ENCODE peak calls at places on chromosome 11, in five cellular contexts. L is RWPE1, Y is left lung, E is LNCaP clone FGC, D is ascending aorta. N is an unnamed sample.

GRCh38 chr11:124934862-124935547 is 842 bp downstream of the HEPACAM start:
- DNase-seq in L (no peak), Y (no peak), E (no peak), D (no peak), N (no peak)

GRCh38 chr11:108852701-108853100 is 187.8 kb downstream of the DDX10 start:
- DNase-seq in L (no peak), Y (no peak), E (no peak), D (no peak), N (no peak)

GRCh38 chr11:127859941-127860354 is 727.4 kb downstream of the ETS1 start:
- DNase-seq in L (no peak), Y (no peak), E (no peak), D (no peak), N (no peak)

GRCh38 chr11:78392854-78393253 is 24.8 kb downstream of the GAB2 start:
- DNase-seq in L (no peak), Y (no peak), E (no peak), D (no peak), N (no peak)

GRCh38 chr11:2837096-2837601 is 48.4 kb downstream of the CDKN1C start:
- DNase-seq in L (peak), Y (peak), E (peak), D (no peak), N (no peak)

GRCh38 chr11:15750535-15751297 is 605.6 kb downstream of the SOX6 start:
- DNase-seq in L (no peak), Y (no peak), E (no peak), D (no peak), N (no peak)

GRCh38 chr11:27868226-27868625 is 168.0 kb upstream of the BDNF start:
- DNase-seq in L (no peak), Y (no peak), E (no peak), D (no peak), N (no peak)

GRCh38 chr11:45927684-45928413 is 5.4 kb downstream of the LARGE2 start:
- DNase-seq in L (no peak), Y (no peak), E (no peak), D (no peak), N (no peak)

GRCh38 chr11:106091480-106092123 is 14.1 kb downstream of the AASDHPPT start:
- DNase-seq in L (peak), Y (no peak), E (no peak), D (no peak), N (no peak)

DNA sequence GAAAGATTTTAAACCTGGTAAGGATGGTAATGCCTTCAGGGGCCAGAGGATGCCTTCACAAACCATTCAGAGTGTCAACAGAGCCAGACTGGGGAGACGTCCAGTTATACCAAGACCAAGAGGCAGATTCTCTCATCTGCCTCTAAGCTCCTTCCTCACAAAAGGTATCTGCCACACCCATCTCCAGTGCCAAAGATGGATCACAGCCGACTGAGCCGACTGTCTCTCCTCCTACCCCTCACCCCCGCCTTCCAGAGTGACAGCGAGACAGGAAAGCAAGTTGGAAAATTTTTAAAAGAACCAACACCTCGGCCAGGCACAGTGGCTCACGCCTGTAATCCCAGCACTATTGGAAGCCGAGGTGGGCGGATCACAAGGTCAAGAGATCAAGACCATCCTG is 79.1 kb upstream of the AKIP1 start:
- DNase-seq in L (no peak), Y (no peak), E (no peak), D (no peak), N (no peak)
- TF ChIP-seq CTCF in L (no peak), Y (no peak), E (no peak), D (no peak), N (no peak)

GRCh38 chr11:10847960-10848860 is 9.6 kb downstream of the ZBED5 start:
- DNase-seq in L (no peak), Y (no peak), E (no peak), D (no peak), N (no peak)

GRCh38 chr11:10846664-10847063 is 11.2 kb downstream of the ZBED5 start:
- DNase-seq in L (no peak), Y (no peak), E (no peak), D (no peak), N (no peak)

GRCh38 chr11:10845589-10845988 is 12.3 kb downstream of the ZBED5 start:
- DNase-seq in L (no peak), Y (no peak), E (no peak), D (no peak), N (no peak)

GRCh38 chr11:10844364-10844763 is 13.5 kb downstream of the ZBED5 start:
- DNase-seq in L (no peak), Y (no peak), E (no peak), D (no peak), N (no peak)

GRCh38 chr11:10844816-10845215 is 13.0 kb downstream of the ZBED5 start:
- DNase-seq in L (no peak), Y (no peak), E (no peak), D (no peak), N (no peak)
- TF ChIP-seq CTCF in L (no peak), Y (no peak), E (no peak), D (no peak), N (no peak)

GRCh38 chr11:120564573-120565301 is 53.2 kb downstream of the GRIK4 start:
- DNase-seq in L (no peak), Y (no peak), E (no peak), D (no peak), N (no peak)
- TF ChIP-seq CTCF in L (no peak), Y (no peak), E (no peak), D (no peak), N (no peak)

GRCh38 chr11:66268953-66269906 is 791 bp downstream of the RAB1B start:
- DNase-seq in L (peak), Y (peak), E (no peak), D (no peak), N (no peak)
- TF ChIP-seq CTCF in L (no peak), Y (no peak), E (no peak), D (no peak), N (peak)

GRCh38 chr11:47183969-47184368 is 2.3 kb downstream of the PACSIN3 start:
- DNase-seq in L (no peak), Y (no peak), E (no peak), D (no peak), N (no peak)
- TF ChIP-seq CTCF in L (no peak), Y (no peak), E (no peak), D (no peak), N (no peak)

DNA sequence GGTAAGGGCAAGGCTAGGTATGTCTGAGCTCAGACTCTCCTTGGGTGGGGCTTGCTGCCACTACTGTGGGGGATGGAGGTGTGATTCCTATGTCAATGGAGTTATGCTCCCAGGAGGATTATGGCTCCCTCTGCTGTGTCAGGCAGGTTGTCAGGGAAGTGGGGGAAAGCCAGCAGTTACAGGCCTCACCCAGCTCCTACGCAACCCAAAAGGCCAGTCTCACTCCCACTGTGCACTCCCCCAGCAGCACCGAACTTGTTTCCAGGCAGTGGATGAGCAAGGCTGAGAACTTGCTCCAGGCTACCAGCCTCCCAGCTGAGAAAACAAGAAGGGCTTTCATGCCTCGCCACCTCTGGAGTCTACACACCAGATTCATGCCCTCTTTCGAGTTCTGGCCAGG is 18.2 kb downstream of the C11orf91 start:
- DNase-seq in L (no peak), Y (no peak), E (no peak), D (no peak), N (no peak)
- TF ChIP-seq CTCF in L (no peak), Y (no peak), E (no peak), D (no peak), N (no peak)

DNA sequence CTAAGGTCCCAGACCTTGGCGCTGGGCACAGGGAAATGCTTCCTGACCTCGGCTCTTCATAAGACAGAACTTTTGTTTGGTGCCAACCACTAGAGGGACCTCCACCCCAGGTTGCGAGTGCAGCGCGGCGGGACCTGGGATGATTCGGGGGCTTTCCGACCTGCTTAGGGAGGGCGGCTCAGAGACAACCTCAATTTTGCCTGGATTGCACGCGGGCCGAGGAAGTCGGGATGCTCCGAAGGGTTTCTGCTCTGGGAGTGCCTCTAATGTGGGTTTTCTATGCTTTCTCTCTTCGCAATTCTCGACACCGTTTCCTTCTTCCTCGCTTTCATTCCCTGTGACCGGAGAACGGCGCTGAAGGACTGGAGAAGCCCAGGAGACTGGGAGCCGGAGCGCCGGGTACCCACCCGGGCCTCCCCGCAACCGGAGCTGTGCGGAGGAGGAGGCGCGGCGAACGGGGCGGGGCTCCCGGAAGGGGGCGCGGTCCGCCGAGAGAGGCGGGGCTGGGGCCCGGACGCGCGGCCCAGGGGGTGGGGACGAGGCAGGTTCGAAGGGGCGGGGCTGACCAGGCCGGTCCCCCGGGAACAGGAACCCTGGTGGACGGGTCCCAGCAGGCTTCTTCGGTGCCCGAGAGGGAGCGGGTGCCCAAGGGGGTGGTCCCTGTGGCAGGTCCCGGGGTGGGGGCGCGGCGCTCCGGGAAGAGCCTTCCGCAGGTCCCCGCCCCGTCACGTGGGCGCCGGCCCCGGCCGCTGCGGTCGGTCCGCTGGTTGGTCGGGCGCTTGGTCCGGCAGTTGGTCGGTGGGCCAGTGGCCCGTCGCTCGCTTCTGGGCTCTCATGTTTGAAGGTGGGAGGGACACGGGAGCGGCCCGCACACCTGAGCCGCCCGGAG is at the start of gene PPFIBP2:
- DNase-seq in L (peak), Y (peak), E (peak), D (peak), N (peak)
- TF ChIP-seq CTCF in L (peak), Y (peak), E (peak), D (peak), N (peak)